ENCODE peak calls at places on chromosomes 1 and 21, in nine cellular contexts. L, W, U, P, A, E, I, B and O are unnamed samples.
A peak's percentile ranks its signal among the peaks of the same experiment; 100 is the strongest.

GRCh38 chr1:77857557-77857956 is 30.9 kb upstream of the NEXN start:
- DNase-seq in B (no peak), U (peak; percentile 39), P (no peak), A (no peak), I (no peak), L (no peak), W (no peak), E (no peak), O (no peak)

GRCh38 chr1:117803318-117803717 is 126.1 kb downstream of the GDAP2 start:
- DNase-seq in L (no peak), P (no peak), I (no peak), B (no peak), E (no peak), U (peak; percentile 35), A (no peak), W (no peak), O (no peak)

GRCh38 chr1:234589064-234589765 is 20.8 kb downstream of the IRF2BP2 start:
- DNase-seq in B (no peak), L (peak; percentile 77), U (peak; percentile 38), I (no peak), W (no peak), A (peak; percentile 94), P (no peak), E (no peak), O (no peak)

GRCh38 chr21:27464643-27465042 is 497.8 kb upstream of the ADAMTS5 start:
- DNase-seq in B (no peak), I (no peak), L (peak; percentile 36), A (peak; percentile 69), U (peak; percentile 17), P (no peak), E (no peak), W (no peak), O (no peak)

GRCh38 chr1:42916839-42917495 is 41.7 kb downstream of the SLC2A1 start:
- DNase-seq in I (no peak), L (no peak), U (no peak), E (no peak), P (no peak), B (no peak), W (no peak), A (no peak), O (no peak)

GRCh38 chr1:48105167-48105566 is 108.0 kb upstream of the TRABD2B start:
- DNase-seq in E (no peak), P (no peak), B (no peak), I (no peak), U (no peak), W (no peak), A (peak; percentile 5), L (no peak), O (no peak)

GRCh38 chr1:232369451-232369850 is 260.5 kb downstream of the SIPA1L2 start:
- DNase-seq in B (no peak), I (no peak), L (no peak), U (no peak), W (no peak), E (no peak), A (peak; percentile 5), P (no peak), O (no peak)

GRCh38 chr1:172269084-172269483 is 151.4 kb upstream of the C1orf105 start:
- DNase-seq in B (no peak), I (no peak), P (no peak), L (no peak), W (no peak), U (no peak), A (no peak), E (no peak), O (no peak)

GRCh38 chr21:39911286-39911685 is 44.0 kb downstream of the PCP4 start:
- DNase-seq in W (no peak), A (no peak), I (no peak), U (no peak), B (no peak), E (no peak), L (no peak), P (no peak), O (no peak)